ENCODE peak calls at places on chromosomes 7 and 10, in four cellular contexts. M is lung, L is caudate nucleus, Q is PC-3. W is an unnamed sample.

GRCh38 chr7:130309986-130310385 is 17.0 kb downstream of the CPA4 start:
- DNase-seq in M (no peak), L (no peak), Q (no peak), W (no peak)

GRCh38 chr7:38424750-38425463 is 151.5 kb upstream of the TARP start:
- DNase-seq in M (no peak), L (no peak), Q (peak; percentile 9), W (no peak)

GRCh38 chr10:119316729-119317097 is 109.3 kb downstream of the GRK5 start:
- DNase-seq in M (no peak), L (no peak), Q (peak; percentile 73), W (peak; percentile 97)

GRCh38 chr7:98724591-98724990 is 107.5 kb downstream of the NPTX2 start:
- DNase-seq in M (no peak), L (no peak), Q (peak; percentile 30), W (no peak)

GRCh38 chr10:49310460-49310859 is 11.5 kb downstream of the C10orf71 start:
- DNase-seq in M (no peak), L (no peak), Q (peak; percentile 63), W (no peak)

GRCh38 chr10:70604106-70604505 is 1.6 kb upstream of the PRF1 start:
- DNase-seq in M (no peak), L (no peak), Q (no peak), W (no peak)

GRCh38 chr10:123807444-123808035 is 84.1 kb downstream of the CPXM2 start:
- DNase-seq in M (peak; percentile 6), L (no peak), Q (no peak), W (no peak)

GRCh38 chr10:111234234-111234633 is 157.4 kb downstream of the ADRA2A start:
- DNase-seq in M (no peak), L (no peak), Q (no peak), W (no peak)

GRCh38 chr10:31129261-31129660 is 97.6 kb upstream of the ZNF438 start:
- DNase-seq in M (no peak), L (no peak), Q (peak; percentile 10), W (peak; percentile 85)

GRCh38 chr7:44276571-44277101 is 48.8 kb downstream of the CAMK2B start:
- DNase-seq in M (no peak), L (no peak), Q (no peak), W (no peak)

GRCh38 chr7:115511330-115511729 is 519.2 kb downstream of the TFEC start:
- DNase-seq in M (no peak), L (no peak), Q (peak; percentile 45), W (no peak)

GRCh38 chr7:141593134-141593533 is 41.9 kb downstream of the AGK start:
- DNase-seq in M (no peak), L (no peak), Q (no peak), W (peak; percentile 84)

GRCh38 chr7:36137258-36137657 is 15.8 kb upstream of the EEPD1 start:
- DNase-seq in M (no peak), L (no peak), Q (no peak), W (no peak)

GRCh38 chr7:45940939-45941338 is 19.9 kb upstream of the IGFBP3 start:
- DNase-seq in M (no peak), L (no peak), Q (no peak), W (no peak)

GRCh38 chr10:124557167-124557566 is 95.5 kb downstream of the LHPP start:
- DNase-seq in M (no peak), L (no peak), Q (no peak), W (no peak)

GRCh38 chr7:64558323-64558705 is 4.6 kb downstream of the ZNF680 start:
- DNase-seq in M (no peak), L (no peak), Q (no peak), W (no peak)

GRCh38 chr10:29714096-29714874 is 79.5 kb upstream of the SVIL start:
- DNase-seq in M (peak; percentile 28), L (no peak), Q (peak; percentile 80), W (peak; percentile 93)

GRCh38 chr10:21740989-21741388 is 207.0 kb downstream of the MLLT10 start:
- DNase-seq in M (no peak), L (no peak), Q (no peak), W (no peak)

GRCh38 chr7:18808026-18808425 is 309.4 kb downstream of the TWIST1 start:
- DNase-seq in M (no peak), L (no peak), Q (no peak), W (no peak)

GRCh38 chr7:129661645-129662182 is 50.2 kb downstream of the NRF1 start:
- DNase-seq in M (no peak), L (no peak), Q (no peak), W (no peak)

GRCh38 chr7:68857571-68857970 is 740.7 kb upstream of the AUTS2 start:
- DNase-seq in M (no peak), L (no peak), Q (no peak), W (no peak)

GRCh38 chr7:128123291-128124037 is 92.2 kb upstream of the LRRC4 start:
- DNase-seq in M (no peak), L (no peak), Q (no peak), W (no peak)

GRCh38 chr10:69406816-69407580 is 9.7 kb downstream of the TACR2 start:
- DNase-seq in M (no peak), L (no peak), Q (peak; percentile 33), W (no peak)

GRCh38 chr7:64999165-65000004 is 7.1 kb downstream of the ERV3-1 start:
- DNase-seq in M (peak; percentile 48), L (no peak), Q (peak; percentile 74), W (peak; percentile 16)

GRCh38 chr10:3481496-3481895 is 303.5 kb downstream of the KLF6 start:
- DNase-seq in M (no peak), L (no peak), Q (no peak), W (no peak)

GRCh38 chr10:99976886-99977391 is 32.8 kb downstream of the DNMBP start:
- DNase-seq in M (no peak), L (no peak), Q (peak; percentile 86), W (peak; percentile 93)
- H3K27ac ChIP-seq in M (peak overlapping the region; percentile 78), L (no peak overlapping the region), Q (peak overlapping the region; percentile 79), W (peak overlapping the region; percentile 60)

DNA sequence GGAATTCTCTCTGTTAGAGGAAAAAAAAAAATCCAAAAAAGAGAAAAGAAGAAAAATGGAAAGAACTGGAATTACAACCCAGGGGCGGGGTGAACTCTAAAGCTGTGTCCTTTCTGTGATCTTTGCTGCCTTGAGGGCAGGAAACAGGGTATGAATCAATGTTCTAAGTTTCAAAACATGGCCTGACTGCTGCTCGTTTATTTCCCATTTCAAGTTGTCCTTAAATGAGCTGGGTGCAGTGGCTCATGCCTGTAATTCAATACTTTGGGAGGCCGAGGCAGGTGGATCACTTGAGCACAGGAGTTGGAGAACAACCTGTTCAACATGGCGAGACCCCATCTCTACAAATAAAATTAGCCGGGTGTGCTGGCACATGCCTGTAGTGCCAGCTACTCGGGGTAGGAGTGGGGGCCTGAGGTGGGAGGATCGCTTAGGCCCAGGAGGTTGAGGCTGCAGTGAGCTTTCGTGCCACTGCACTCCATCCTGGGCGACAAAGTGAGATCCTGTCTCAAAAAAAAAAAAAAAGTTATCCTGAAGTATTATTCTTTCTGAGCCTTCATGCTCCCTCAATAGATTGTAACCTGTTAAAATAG is 24.7 kb upstream of the TFAM start:
- DNase-seq in M (no peak), L (no peak), Q (peak; percentile 65), W (no peak)
- H3K27ac ChIP-seq in M (no peak overlapping the region), L (no peak overlapping the region), Q (no peak overlapping the region), W (no peak overlapping the region)

DNA sequence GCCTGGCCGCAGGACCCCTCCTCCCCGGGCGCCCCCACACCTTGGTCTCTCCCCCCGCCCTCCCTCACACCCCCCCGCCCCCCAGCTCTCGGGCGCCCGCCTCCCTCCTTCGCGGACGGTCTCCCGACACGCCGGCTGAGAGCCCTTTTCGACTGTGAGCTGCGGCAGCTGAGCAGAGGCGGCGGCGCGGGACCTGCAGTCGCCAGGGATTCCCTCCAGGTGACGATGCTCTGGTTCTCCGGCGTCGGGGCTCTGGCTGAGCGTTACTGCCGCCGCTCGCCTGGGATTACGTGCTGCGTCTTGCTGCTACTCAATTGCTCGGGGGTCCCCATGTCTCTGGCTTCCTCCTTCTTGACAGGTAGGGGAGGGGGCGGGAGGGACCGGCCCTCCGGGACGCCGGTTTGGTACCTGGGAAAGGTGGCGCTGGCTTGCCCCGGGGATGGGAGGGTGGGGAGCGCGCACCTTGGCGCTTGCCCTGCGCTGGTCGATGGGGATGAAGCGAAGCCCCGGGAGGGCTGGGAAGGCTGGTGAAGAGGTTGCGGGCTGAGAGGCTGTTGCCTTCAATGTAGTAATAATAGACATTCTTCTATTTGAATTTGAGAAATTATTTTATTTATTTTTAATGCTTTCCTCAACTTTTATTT is at the start of gene BMPER:
- DNase-seq in M (no peak), L (no peak), Q (peak; percentile 14), W (peak; percentile 39)
- H3K27ac ChIP-seq in M (no peak within 1 kb of the TSS), L (peak within 1 kb of the TSS; percentile 55), Q (no peak within 1 kb of the TSS), W (no peak within 1 kb of the TSS)

DNA sequence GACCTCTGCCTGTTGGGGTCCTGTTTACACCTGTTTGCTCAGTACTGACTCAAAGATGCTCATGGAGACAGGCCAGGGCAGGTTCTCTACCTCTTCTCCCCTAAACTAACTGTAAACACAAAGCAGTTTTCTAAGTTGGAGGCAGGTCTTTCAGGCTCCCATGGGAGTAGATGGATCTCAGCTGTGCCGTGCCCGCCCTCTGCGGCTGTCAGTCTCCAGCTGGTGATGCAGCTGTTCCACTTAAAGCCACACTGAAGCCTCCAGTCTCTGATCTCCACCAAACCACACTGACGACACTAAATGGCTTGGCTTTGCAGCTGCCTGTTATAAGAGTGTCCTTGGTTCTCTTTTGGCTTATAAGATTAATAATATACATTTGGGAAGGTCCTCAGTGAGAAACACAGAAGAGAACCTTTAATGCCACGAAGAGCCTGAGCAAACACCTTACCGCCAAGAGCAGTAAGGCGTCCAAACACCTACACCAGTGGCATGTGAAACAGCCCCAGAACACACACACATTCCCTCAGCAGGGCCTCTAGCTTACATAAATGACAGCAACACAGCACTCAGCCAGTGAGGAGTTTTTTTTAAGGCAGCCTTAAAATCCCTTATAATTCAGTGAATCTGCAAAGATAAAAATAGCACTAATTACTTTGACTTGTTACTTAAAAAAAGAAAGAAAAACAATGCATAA is 60.4 kb upstream of the KCNIP2 start:
- DNase-seq in M (no peak), L (peak; percentile 32), Q (no peak), W (peak; percentile 61)
- H3K27ac ChIP-seq in M (no peak overlapping the region), L (no peak overlapping the region), Q (no peak overlapping the region), W (no peak overlapping the region)

GRCh38 chr7:12643001-12643400 is 44.4 kb upstream of the ARL4A start:
- DNase-seq in M (no peak), L (no peak), Q (no peak), W (no peak)

GRCh38 chr7:12641196-12641595 is 46.2 kb upstream of the ARL4A start:
- DNase-seq in M (no peak), L (no peak), Q (no peak), W (no peak)

GRCh38 chr7:12646139-12646538 is 41.3 kb upstream of the ARL4A start:
- DNase-seq in M (no peak), L (no peak), Q (no peak), W (peak; percentile 39)

GRCh38 chr7:12642539-12642938 is 44.9 kb upstream of the ARL4A start:
- DNase-seq in M (no peak), L (no peak), Q (no peak), W (no peak)

DNA sequence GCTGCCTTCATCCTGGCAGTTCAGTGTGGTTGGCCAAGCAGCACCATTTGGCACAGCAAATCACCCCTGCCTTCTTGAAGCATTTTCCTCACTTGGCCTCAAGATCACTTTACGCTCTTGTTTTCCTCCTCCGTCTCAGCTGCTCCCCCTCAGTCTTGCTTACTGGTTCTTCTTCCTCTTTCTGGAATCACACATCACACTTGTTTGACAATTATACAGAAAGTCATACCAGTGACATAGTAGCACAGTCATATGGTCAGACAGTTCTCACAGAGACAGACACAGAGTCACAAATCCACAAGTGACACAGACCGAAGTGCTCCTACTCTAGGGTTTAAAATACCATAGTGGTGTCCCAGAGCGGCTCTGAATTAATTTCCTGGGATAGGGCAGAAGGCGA is 43.8 kb upstream of the ARL4A start:
- DNase-seq in M (no peak), L (no peak), Q (no peak), W (no peak)
- H3K27ac ChIP-seq in M (no peak overlapping the region), L (no peak overlapping the region), Q (no peak overlapping the region), W (no peak overlapping the region)

W was measured in mesenchymal stem cell.